ENCODE peak calls at places on chromosome 2, in five cellular contexts. S is RWPE1, U is H9, F is uterus, W is esophagus squamous epithelium. C is an unnamed sample.

GRCh38 chr2:43464546-43464945 is 131.3 kb downstream of the THADA start:
- DNase-seq in S (no peak), U (no peak), F (peak; percentile 65), W (no peak), C (no peak)

GRCh38 chr2:44759823-44760222 is 181.7 kb upstream of the SIX3 start:
- DNase-seq in S (no peak), U (no peak), F (no peak), W (no peak), C (no peak)

GRCh38 chr2:13819896-13820295 is 812.6 kb upstream of the LRATD1 start:
- DNase-seq in S (no peak), U (no peak), F (no peak), W (no peak), C (no peak)

GRCh38 chr2:103459302-103459701 is 697.5 kb downstream of the TMEM182 start:
- DNase-seq in S (no peak), U (no peak), F (no peak), W (no peak), C (no peak)

GRCh38 chr2:235026649-235027557 is 75.1 kb downstream of the SH3BP4 start:
- DNase-seq in S (peak; percentile 94), U (no peak), F (peak; percentile 37), W (no peak), C (peak; percentile 62)

GRCh38 chr2:136376798-136377211 is 258.9 kb upstream of the CXCR4 start:
- DNase-seq in S (no peak), U (peak; percentile 8), F (no peak), W (no peak), C (peak; percentile 75)

GRCh38 chr2:108165750-108166149 is 74.0 kb upstream of the SULT1C3 start:
- DNase-seq in S (no peak), U (no peak), F (no peak), W (no peak), C (no peak)

GRCh38 chr2:217884985-217885384 is 117.8 kb downstream of the TNS1 start:
- DNase-seq in S (no peak), U (no peak), F (no peak), W (no peak), C (peak; percentile 56)

GRCh38 chr2:149745396-149745925 is 157.9 kb upstream of the MMADHC start:
- DNase-seq in S (no peak), U (no peak), F (no peak), W (no peak), C (no peak)

GRCh38 chr2:222907790-222908431 is 47.1 kb downstream of the ACSL3 start:
- DNase-seq in S (no peak), U (peak; percentile 57), F (no peak), W (no peak), C (no peak)

GRCh38 chr2:227460079-227460485 is 11.9 kb upstream of the AGFG1 start:
- DNase-seq in S (no peak), U (no peak), F (no peak), W (no peak), C (peak; percentile 84)

GRCh38 chr2:71724793-71725192 is 271.4 kb downstream of the DYSF start:
- DNase-seq in S (no peak), U (no peak), F (no peak), W (no peak), C (no peak)

GRCh38 chr2:16628316-16628715 is 37.3 kb downstream of the CYRIA start:
- DNase-seq in S (no peak), U (no peak), F (no peak), W (no peak), C (no peak)

GRCh38 chr2:15842771-15843666 is 97.3 kb upstream of the MYCN start:
- DNase-seq in S (no peak), U (no peak), F (no peak), W (no peak), C (no peak)

GRCh38 chr2:38892819-38893218 is 3.1 kb downstream of the ARHGEF33 start:
- DNase-seq in S (no peak), U (no peak), F (no peak), W (no peak), C (no peak)

GRCh38 chr2:63581266-63581961 is 6.9 kb downstream of the WDPCP start:
- DNase-seq in S (no peak), U (no peak), F (peak; percentile 55), W (no peak), C (no peak)

GRCh38 chr2:75102011-75102410 is 97.3 kb downstream of the TACR1 start:
- DNase-seq in S (no peak), U (no peak), F (no peak), W (no peak), C (no peak)

GRCh38 chr2:160375802-160376469 is 117.7 kb downstream of the RBMS1 start:
- DNase-seq in S (no peak), U (no peak), F (no peak), W (no peak), C (no peak)

GRCh38 chr2:179264238-179265081 is at the start of gene SESTD1:
- DNase-seq in S (peak; percentile 45), U (peak; percentile 74), F (peak; percentile 65), W (no peak), C (peak; percentile 94)

GRCh38 chr2:234273887-234274584 is 222.8 kb downstream of the ARL4C start:
- DNase-seq in S (no peak), U (no peak), F (no peak), W (no peak), C (no peak)

DNA sequence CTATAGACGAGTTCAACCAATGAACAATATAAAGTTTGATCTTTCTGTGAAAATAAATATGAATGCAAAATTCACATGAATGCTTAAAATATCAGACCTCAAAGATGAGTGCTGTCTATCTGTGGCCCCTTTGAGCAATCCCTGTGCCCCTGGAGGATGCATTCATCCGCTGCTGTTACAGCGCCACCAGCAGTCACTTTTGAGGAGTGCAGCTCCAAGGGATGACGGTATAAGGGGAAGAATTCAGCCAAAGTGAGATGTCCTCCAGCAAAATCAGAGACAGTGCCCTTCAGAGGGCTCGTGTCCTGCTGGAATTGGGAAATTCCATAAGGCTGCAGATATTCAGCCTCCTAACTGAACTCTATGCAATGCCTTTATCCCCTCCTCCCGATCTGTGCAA is 12.0 kb upstream of the CHRNA1 start:
- DNase-seq in S (no peak), U (peak; percentile 63), F (no peak), W (no peak), C (no peak)
- TF ChIP-seq CTCF in S (peak; percentile 16), U (peak; percentile 91), F (no peak), W (no peak), C (no peak)

GRCh38 chr2:239216614-239217273 is 184.1 kb downstream of the HDAC4 start:
- DNase-seq in S (no peak), U (no peak), F (no peak), W (no peak), C (no peak)
- H3K27ac ChIP-seq in S (no peak overlapping the region), U (no peak overlapping the region), F (no peak overlapping the region), W (no peak overlapping the region), C (peak overlapping the region; percentile 54)

GRCh38 chr2:182636694-182637093 is 79.4 kb upstream of the DNAJC10 start:
- DNase-seq in S (no peak), U (peak; percentile 37), F (no peak), W (no peak), C (no peak)

GRCh38 chr2:182628901-182629300 is 87.2 kb upstream of the DNAJC10 start:
- DNase-seq in S (no peak), U (no peak), F (no peak), W (no peak), C (no peak)

GRCh38 chr2:182625814-182626213 is 90.2 kb upstream of the DNAJC10 start:
- DNase-seq in S (no peak), U (peak; percentile 57), F (no peak), W (no peak), C (no peak)

GRCh38 chr2:182634386-182634785 is 81.7 kb upstream of the DNAJC10 start:
- DNase-seq in S (no peak), U (no peak), F (no peak), W (no peak), C (no peak)

GRCh38 chr2:182631299-182631698 is 84.8 kb upstream of the DNAJC10 start:
- DNase-seq in S (no peak), U (no peak), F (no peak), W (no peak), C (no peak)
- TF ChIP-seq CTCF in S (no peak), U (no peak), F (no peak), W (no peak), C (no peak)

DNA sequence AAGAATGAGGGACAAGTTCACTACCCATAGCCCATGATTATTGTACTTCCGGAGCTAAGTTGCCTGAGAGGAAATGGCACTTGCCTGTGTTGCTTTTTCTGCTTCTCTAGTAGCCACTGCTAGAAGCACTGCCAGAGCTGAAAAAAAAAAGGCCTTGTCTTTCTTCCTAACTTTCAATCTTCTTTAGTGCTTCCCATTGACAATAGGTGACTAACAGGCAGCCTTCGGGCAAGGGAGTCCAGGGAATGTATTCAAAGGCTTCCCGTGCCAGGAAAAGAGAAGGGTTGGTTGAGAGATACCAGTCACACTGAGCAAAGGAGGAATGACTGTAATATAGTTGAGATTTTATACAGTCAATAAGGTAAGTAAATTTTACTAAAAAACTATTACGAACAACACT is 242.0 kb downstream of the CALCRL start:
- DNase-seq in S (no peak), U (no peak), F (no peak), W (no peak), C (no peak)
- H3K27ac ChIP-seq in S (no peak overlapping the region), U (no peak overlapping the region), F (no peak overlapping the region), W (no peak overlapping the region), C (no peak overlapping the region)

GRCh38 chr2:113407446-113408099 is 29.9 kb upstream of the ZNG1B start:
- DNase-seq in S (peak; percentile 35), U (no peak), F (no peak), W (no peak), C (no peak)
- TF ChIP-seq CTCF in S (no peak), U (peak; percentile 50), F (no peak), W (peak; percentile 22), C (no peak)

GRCh38 chr2:20148841-20149702 is 75.9 kb downstream of the SDC1 start:
- DNase-seq in S (no peak), U (peak; percentile 32), F (no peak), W (no peak), C (no peak)
- H3K27ac ChIP-seq in S (peak overlapping the region; percentile 51), U (peak overlapping the region; percentile 13), F (no peak overlapping the region), W (no peak overlapping the region), C (peak overlapping the region; percentile 35)

GRCh38 chr2:238835726-238836301 is 12.1 kb upstream of the TWIST2 start:
- DNase-seq in S (no peak), U (peak; percentile 56), F (no peak), W (no peak), C (no peak)
- TF ChIP-seq CTCF in S (no peak), U (peak; percentile 62), F (no peak), W (no peak), C (no peak)

DNA sequence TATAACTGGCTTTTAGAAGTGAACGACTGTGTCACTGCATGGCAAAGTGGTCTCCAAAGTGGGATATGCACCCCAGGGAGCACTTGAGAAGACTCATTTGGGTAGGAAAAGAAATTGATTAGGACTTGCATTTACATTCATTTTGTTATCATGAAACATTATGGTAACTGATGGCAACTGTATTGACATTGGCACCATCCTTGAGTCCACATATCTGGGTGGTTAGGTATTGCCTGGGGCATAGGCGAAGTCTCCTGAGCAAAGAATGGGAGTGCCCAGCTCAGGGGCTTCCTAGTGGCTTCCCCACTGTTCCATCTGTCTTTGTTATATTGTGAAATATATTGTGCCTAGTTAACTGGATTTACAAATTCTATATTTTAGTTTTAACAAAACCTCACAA is 29.2 kb downstream of the SPATS2L start:
- DNase-seq in S (peak; percentile 34), U (no peak), F (no peak), W (no peak), C (no peak)
- H3K27ac ChIP-seq in S (no peak overlapping the region), U (no peak overlapping the region), F (no peak overlapping the region), W (no peak overlapping the region), C (no peak overlapping the region)

C was measured in spleen.